ENCODE peak calls at places on chromosomes 6 and 20, in nine cellular contexts. P is activated CD8-positive, alpha-beta T cell treated with anti-CD3 and anti-CD28 coated beads, Interleukin-2, amount 10 ng/mL, durations not matched to agents 7 days and 5 days; N is astrocyte of the spinal cord; X is left lobe of liver; S is amniotic stem cell; W is bronchial epithelial cell; O is HFFc6; U is upper lobe of right lung; T is effector memory CD4-positive, alpha-beta T cell. G is an unnamed sample.

GRCh38 chr20:37886851-37887297 is 16.1 kb upstream of the VSTM2L start:
- DNase-seq in P (no peak), N (no peak), X (peak), S (no peak), W (no peak), O (no peak), U (no peak), T (no peak), G (no peak)

GRCh38 chr6:129032602-129033001 is 149.7 kb downstream of the LAMA2 start:
- DNase-seq in P (no peak), N (no peak), X (no peak), S (no peak), W (no peak), O (no peak), U (no peak), T (no peak), G (no peak)

GRCh38 chr6:12060780-12061619 is 48.9 kb downstream of the HIVEP1 start:
- DNase-seq in P (peak), N (peak), X (peak), S (no peak), W (peak), O (no peak), U (peak), T (peak), G (peak)

GRCh38 chr20:35404614-35405259 is 7.0 kb downstream of the UQCC1 start:
- DNase-seq in P (peak), N (no peak), X (no peak), S (no peak), W (no peak), O (no peak), U (no peak), T (no peak), G (no peak)

GRCh38 chr6:87274660-87275273 is 47.6 kb upstream of the SMIM8 start:
- DNase-seq in P (no peak), N (peak), X (no peak), S (peak), W (peak), O (peak), U (no peak), T (no peak), G (no peak)

GRCh38 chr6:105211831-105212230 is 32.0 kb upstream of the POPDC3 start:
- DNase-seq in P (no peak), N (no peak), X (no peak), S (no peak), W (peak), O (no peak), U (no peak), T (no peak), G (no peak)

GRCh38 chr6:14638932-14639875 is 521.6 kb downstream of the CD83 start:
- DNase-seq in P (no peak), N (peak), X (no peak), S (no peak), W (peak), O (no peak), U (no peak), T (no peak), G (no peak)

GRCh38 chr6:29791786-29792122 is 35.9 kb upstream of the HLA-G start:
- DNase-seq in P (no peak), N (no peak), X (no peak), S (no peak), W (no peak), O (no peak), U (no peak), T (no peak), G (no peak)

GRCh38 chr20:40984496-40984895 is 44.1 kb upstream of the TOP1 start:
- DNase-seq in P (peak), N (no peak), X (no peak), S (no peak), W (no peak), O (no peak), U (no peak), T (no peak), G (no peak)

GRCh38 chr6:157849288-157850017 is 26.4 kb downstream of the SNX9 start:
- DNase-seq in P (peak), N (no peak), X (no peak), S (no peak), W (no peak), O (no peak), U (no peak), T (no peak), G (no peak)

GRCh38 chr6:99614430-99615161 is 8.0 kb downstream of the PRDM13 start:
- DNase-seq in P (peak), N (no peak), X (no peak), S (no peak), W (no peak), O (no peak), U (no peak), T (no peak), G (no peak)

GRCh38 chr6:119310486-119311036 is 39.0 kb downstream of the MAN1A1 start:
- DNase-seq in P (no peak), N (peak), X (no peak), S (no peak), W (peak), O (no peak), U (no peak), T (no peak), G (no peak)

GRCh38 chr20:20594171-20594530 is 118.3 kb downstream of the RALGAPA2 start:
- DNase-seq in P (no peak), N (peak), X (no peak), S (peak), W (peak), O (peak), U (no peak), T (no peak), G (no peak)

G was measured in T-cell.